ENCODE peak calls at places on chromosomes 7 and 10, in seven cellular contexts. Z, G, B, E, X, L and S are unnamed samples.

GRCh38 chr10:16545126-16545736 is 23.6 kb upstream of the C1QL3 start:
- DNase-seq in Z (no peak), G (no peak), B (peak), E (peak), X (no peak), L (peak), S (no peak)

GRCh38 chr7:23022258-23022745 is 8.4 kb upstream of the HYCC1 start:
- DNase-seq in Z (no peak), G (no peak), B (no peak), E (no peak), X (no peak), L (peak), S (no peak)

GRCh38 chr7:70319057-70319456 is 720.8 kb downstream of the AUTS2 start:
- DNase-seq in Z (no peak), G (no peak), B (no peak), E (no peak), X (no peak), L (no peak), S (no peak)

GRCh38 chr7:81682873-81683272 is 87.0 kb downstream of the HGF start:
- DNase-seq in Z (no peak), G (no peak), B (no peak), E (no peak), X (no peak), L (no peak), S (no peak)

GRCh38 chr10:103130910-103131309 is 62.2 kb downstream of the NT5C2 start:
- DNase-seq in Z (no peak), G (no peak), B (peak), E (no peak), X (no peak), L (no peak), S (no peak)

GRCh38 chr10:78176320-78177012 is 142.8 kb downstream of the RPS24 start:
- DNase-seq in Z (no peak), G (no peak), B (peak), E (no peak), X (no peak), L (no peak), S (no peak)

GRCh38 chr7:77415822-77416620 is at the start of gene GSAP:
- DNase-seq in Z (peak), G (peak), B (no peak), E (peak), X (peak), L (peak), S (peak)

GRCh38 chr10:68083953-68084352 is 8.9 kb upstream of the HERC4 start:
- DNase-seq in Z (no peak), G (no peak), B (no peak), E (no peak), X (no peak), L (no peak), S (no peak)

GRCh38 chr7:100556541-100556940 is 17.2 kb downstream of the SAP25 start:
- DNase-seq in Z (no peak), G (no peak), B (no peak), E (no peak), X (no peak), L (peak), S (no peak)

GRCh38 chr7:76296743-76297740 is 5.4 kb upstream of the HSPB1 start:
- DNase-seq in Z (peak), G (peak), B (peak), E (no peak), X (peak), L (no peak), S (peak)
- TF ChIP-seq POLR2A in Z (no peak), G (no peak), B (no peak), E (no peak), X (peak), L (no peak), S (no peak)

GRCh38 chr10:3123571-3124411 is 48.8 kb downstream of the PITRM1 start:
- DNase-seq in Z (no peak), G (no peak), B (no peak), E (no peak), X (no peak), L (no peak), S (no peak)
- TF ChIP-seq POLR2A in Z (no peak), G (no peak), B (no peak), E (no peak), X (no peak), L (no peak), S (no peak)

GRCh38 chr7:39531818-39532217 is 34.4 kb upstream of the YAE1 start:
- DNase-seq in Z (no peak), G (no peak), B (no peak), E (no peak), X (no peak), L (no peak), S (no peak)
- TF ChIP-seq POLR2A in Z (no peak), G (no peak), B (no peak), E (no peak), X (no peak), L (no peak), S (no peak)

GRCh38 chr10:84139126-84140035 is at the start of gene GHITM:
- DNase-seq in Z (peak), G (peak), B (peak), E (peak), X (peak), L (peak), S (peak)
- TF ChIP-seq POLR2A in Z (peak), G (no peak), B (peak), E (peak), X (peak), L (peak), S (no peak)

DNA sequence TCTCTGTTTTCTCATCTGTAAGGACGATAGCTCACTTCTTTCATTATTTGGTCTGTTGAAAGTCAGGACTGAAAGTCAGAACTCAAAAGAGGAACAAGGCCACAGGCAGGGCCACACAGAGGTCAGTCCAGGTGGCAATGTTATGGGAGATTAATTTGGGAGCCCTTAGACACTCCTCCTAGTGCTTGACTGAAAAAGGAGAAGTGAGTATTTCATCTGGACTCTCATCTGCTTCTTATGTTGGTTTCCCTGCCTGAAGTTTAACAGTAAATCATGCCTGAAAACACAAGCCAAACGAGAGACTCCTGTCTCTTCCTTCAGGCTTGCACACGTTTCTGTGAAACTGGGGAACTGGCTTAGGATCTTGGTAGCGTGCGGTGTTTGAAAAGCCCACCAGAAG is 248.5 kb downstream of the BUB3 start:
- DNase-seq in Z (no peak), G (no peak), B (no peak), E (no peak), X (peak), L (no peak), S (no peak)
- TF ChIP-seq POLR2A in Z (no peak), G (no peak), B (no peak), E (no peak), X (no peak), L (no peak), S (no peak)

GRCh38 chr7:727104-727805 is at the start of gene PRKAR1B:
- DNase-seq in Z (no peak), G (peak), B (no peak), E (peak), X (peak), L (peak), S (no peak)
- TF ChIP-seq POLR2A in Z (no peak), G (no peak), B (no peak), E (no peak), X (no peak), L (no peak), S (no peak)